ENCODE peak calls at places on chromosomes 11 and 22, in ten cellular contexts. W, A, X, G, B, J, V, F, S and O are unnamed samples.

GRCh38 chr22:38186429-38186828 is 4.8 kb upstream of the PLA2G6 start:
- DNase-seq in W (no peak), A (no peak), X (no peak), G (no peak), B (no peak), J (no peak), V (no peak), F (no peak), S (no peak), O (no peak)

GRCh38 chr11:120340529-120340928 is 4.3 kb downstream of the ARHGEF12 start:
- DNase-seq in W (no peak), A (no peak), X (no peak), G (no peak), B (peak), J (no peak), V (no peak), F (no peak), S (no peak), O (no peak)

GRCh38 chr11:118610220-118610772 is 2.9 kb downstream of the PHLDB1 start:
- DNase-seq in W (peak), A (no peak), X (no peak), G (no peak), B (no peak), J (no peak), V (no peak), F (no peak), S (no peak), O (no peak)

GRCh38 chr22:24146190-24146616 is 35.1 kb upstream of the SUSD2 start:
- DNase-seq in W (no peak), A (peak), X (peak), G (no peak), B (peak), J (no peak), V (peak), F (no peak), S (no peak), O (no peak)

GRCh38 chr11:2271077-2271326 is 614 bp upstream of the ASCL2 start:
- DNase-seq in W (peak), A (no peak), X (peak), G (peak), B (no peak), J (no peak), V (no peak), F (no peak), S (no peak), O (no peak)

GRCh38 chr11:15969281-15969680 is 387.1 kb downstream of the SOX6 start:
- DNase-seq in W (no peak), A (peak), X (no peak), G (peak), B (peak), J (no peak), V (peak), F (no peak), S (peak), O (no peak)

GRCh38 chr11:69640260-69640994 is 529 bp upstream of the CCND1 start:
- DNase-seq in W (no peak), A (no peak), X (no peak), G (peak), B (no peak), J (no peak), V (no peak), F (no peak), S (no peak), O (no peak)

GRCh38 chr11:111064118-111064517 is 181.4 kb upstream of the POU2AF2 start:
- DNase-seq in W (no peak), A (no peak), X (no peak), G (no peak), B (peak), J (no peak), V (peak), F (no peak), S (peak), O (no peak)

GRCh38 chr11:33402066-33402465 is 144.9 kb downstream of the HIPK3 start:
- DNase-seq in W (no peak), A (no peak), X (no peak), G (no peak), B (no peak), J (peak), V (no peak), F (no peak), S (no peak), O (no peak)

GRCh38 chr22:42630901-42631602 is 9.3 kb downstream of the ATP5MGL start:
- DNase-seq in W (no peak), A (no peak), X (no peak), G (no peak), B (peak), J (no peak), V (no peak), F (no peak), S (no peak), O (no peak)

GRCh38 chr11:43789700-43790443 is 90.8 kb upstream of the ALKBH3 start:
- DNase-seq in W (no peak), A (no peak), X (no peak), G (no peak), B (peak), J (no peak), V (peak), F (peak), S (peak), O (no peak)

GRCh38 chr11:31874631-31875191 is 63.6 kb upstream of the PAX6 start:
- DNase-seq in W (no peak), A (no peak), X (no peak), G (no peak), B (no peak), J (peak), V (no peak), F (no peak), S (no peak), O (no peak)

GRCh38 chr11:17550455-17551346 is 3.6 kb downstream of the OTOG start:
- DNase-seq in W (no peak), A (no peak), X (no peak), G (no peak), B (no peak), J (no peak), V (no peak), F (no peak), S (no peak), O (no peak)

GRCh38 chr11:17547932-17548331 is 873 bp downstream of the OTOG start:
- DNase-seq in W (no peak), A (no peak), X (no peak), G (no peak), B (no peak), J (no peak), V (no peak), F (no peak), S (no peak), O (no peak)

GRCh38 chr11:17546240-17546639 is 819 bp upstream of the OTOG start:
- DNase-seq in W (no peak), A (no peak), X (no peak), G (no peak), B (no peak), J (no peak), V (no peak), F (no peak), S (no peak), O (no peak)

GRCh38 chr11:17547051-17547577 is at the start of gene OTOG:
- DNase-seq in W (no peak), A (no peak), X (no peak), G (no peak), B (no peak), J (no peak), V (no peak), F (no peak), S (no peak), O (no peak)

DNA sequence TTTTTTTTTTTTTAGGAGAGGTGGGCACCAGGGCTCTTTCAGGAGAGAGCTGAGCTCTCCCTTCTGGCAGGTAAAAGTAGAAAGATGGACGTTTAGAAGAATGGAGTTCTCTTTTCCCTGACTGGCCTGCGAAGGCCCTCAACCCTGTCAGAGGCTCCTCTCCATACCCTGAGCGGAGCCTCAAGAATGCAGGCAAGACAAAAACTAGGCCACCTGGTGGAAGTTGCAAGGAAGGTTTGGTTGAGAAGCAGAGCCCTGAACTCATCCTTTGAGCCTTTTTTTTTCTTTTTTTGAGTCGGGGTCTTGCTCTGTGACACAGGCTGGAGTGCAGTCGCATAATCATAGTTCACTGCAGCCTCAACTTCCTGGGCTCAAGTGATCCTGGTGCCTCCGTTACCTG is 1.4 kb downstream of the OTOG start:
- DNase-seq in W (no peak), A (no peak), X (no peak), G (no peak), B (no peak), J (no peak), V (no peak), F (no peak), S (no peak), O (no peak)
- TF ChIP-seq CTCF in W (no peak), A (no peak), X (no peak), G (no peak), B (no peak), J (no peak), V (peak), F (peak), S (no peak), O (no peak)

GRCh38 chr11:550021-550745 is 10.4 kb downstream of the LMNTD2 start:
- DNase-seq in W (no peak), A (no peak), X (no peak), G (no peak), B (no peak), J (no peak), V (no peak), F (no peak), S (no peak), O (no peak)
- TF ChIP-seq CTCF in W (no peak), A (no peak), X (no peak), G (no peak), B (no peak), J (no peak), V (no peak), F (no peak), S (no peak), O (no peak)

GRCh38 chr22:32380991-32381390 is 23.3 kb downstream of the RFPL3 start:
- DNase-seq in W (no peak), A (no peak), X (no peak), G (no peak), B (no peak), J (no peak), V (no peak), F (no peak), S (no peak), O (no peak)

GRCh38 chr22:32376681-32377080 is 19.0 kb downstream of the RFPL3 start:
- DNase-seq in W (no peak), A (no peak), X (no peak), G (no peak), B (no peak), J (no peak), V (no peak), F (no peak), S (no peak), O (no peak)

GRCh38 chr22:32375678-32376450 is 18.2 kb downstream of the RFPL3 start:
- DNase-seq in W (no peak), A (no peak), X (no peak), G (no peak), B (no peak), J (no peak), V (no peak), F (no peak), S (no peak), O (no peak)

GRCh38 chr22:32378703-32379272 is 21.1 kb downstream of the RFPL3 start:
- DNase-seq in W (no peak), A (no peak), X (peak), G (no peak), B (peak), J (no peak), V (peak), F (peak), S (no peak), O (no peak)
- TF ChIP-seq CTCF in W (no peak), A (peak), X (peak), G (peak), B (peak), J (peak), V (peak), F (peak), S (peak), O (peak)

GRCh38 chr22:19855504-19856409 is 1.1 kb upstream of the GNB1L start:
- DNase-seq in W (peak), A (peak), X (no peak), G (no peak), B (peak), J (peak), V (no peak), F (peak), S (no peak), O (no peak)

GRCh38 chr22:19853058-19853878 is 1.4 kb downstream of the GNB1L start:
- DNase-seq in W (no peak), A (peak), X (no peak), G (no peak), B (no peak), J (peak), V (no peak), F (no peak), S (no peak), O (no peak)

GRCh38 chr22:19857382-19857781 is 2.7 kb upstream of the GNB1L start:
- DNase-seq in W (no peak), A (no peak), X (no peak), G (no peak), B (no peak), J (no peak), V (no peak), F (no peak), S (no peak), O (no peak)

GRCh38 chr22:19853879-19854777 is 546 bp downstream of the GNB1L start:
- DNase-seq in W (no peak), A (peak), X (no peak), G (no peak), B (peak), J (peak), V (no peak), F (peak), S (no peak), O (no peak)

GRCh38 chr22:19854778-19855503 is at the start of the genes GNB1L and RTL10:
- DNase-seq in W (peak), A (peak), X (peak), G (peak), B (peak), J (peak), V (peak), F (peak), S (peak), O (peak)
- TF ChIP-seq CTCF in W (no peak), A (peak), X (no peak), G (peak), B (peak), J (peak), V (no peak), F (no peak), S (peak), O (no peak)

GRCh38 chr22:31628969-31629723 is 32.9 kb downstream of the PISD start:
- DNase-seq in W (no peak), A (no peak), X (no peak), G (no peak), B (no peak), J (no peak), V (no peak), F (no peak), S (no peak), O (no peak)

GRCh38 chr22:31630331-31631329 is 31.4 kb downstream of the PISD start:
- DNase-seq in W (peak), A (peak), X (peak), G (peak), B (peak), J (peak), V (peak), F (no peak), S (no peak), O (peak)

GRCh38 chr22:31628362-31628761 is 33.7 kb downstream of the PISD start:
- DNase-seq in W (no peak), A (no peak), X (no peak), G (no peak), B (no peak), J (no peak), V (no peak), F (no peak), S (no peak), O (no peak)

GRCh38 chr22:31631381-31631780 is 30.6 kb downstream of the PISD start:
- DNase-seq in W (no peak), A (no peak), X (no peak), G (no peak), B (no peak), J (no peak), V (no peak), F (no peak), S (no peak), O (no peak)

GRCh38 chr22:31629741-31630184 is 32.3 kb downstream of the PISD start:
- DNase-seq in W (no peak), A (no peak), X (no peak), G (no peak), B (no peak), J (no peak), V (no peak), F (no peak), S (no peak), O (no peak)
- TF ChIP-seq CTCF in W (no peak), A (no peak), X (no peak), G (no peak), B (no peak), J (no peak), V (no peak), F (no peak), S (no peak), O (no peak)

GRCh38 chr11:64804346-64805210 is 1.6 kb upstream of the MAP4K2 start:
- DNase-seq in W (no peak), A (no peak), X (no peak), G (no peak), B (no peak), J (no peak), V (no peak), F (no peak), S (no peak), O (no peak)
- TF ChIP-seq CTCF in W (no peak), A (peak), X (no peak), G (no peak), B (no peak), J (no peak), V (no peak), F (no peak), S (no peak), O (no peak)

GRCh38 chr11:132332521-132332920 is 962.1 kb downstream of the NTM start:
- DNase-seq in W (no peak), A (no peak), X (no peak), G (no peak), B (no peak), J (no peak), V (no peak), F (no peak), S (no peak), O (no peak)

GRCh38 chr11:132334769-132335280 is 964.4 kb downstream of the NTM start:
- DNase-seq in W (no peak), A (no peak), X (no peak), G (no peak), B (no peak), J (no peak), V (no peak), F (no peak), S (no peak), O (no peak)

GRCh38 chr11:132337819-132338416 is 967.5 kb downstream of the NTM start:
- DNase-seq in W (no peak), A (no peak), X (no peak), G (no peak), B (no peak), J (no peak), V (no peak), F (no peak), S (no peak), O (no peak)

GRCh38 chr11:132336781-132337535 is 966.5 kb downstream of the NTM start:
- DNase-seq in W (no peak), A (no peak), X (no peak), G (no peak), B (no peak), J (no peak), V (no peak), F (no peak), S (no peak), O (no peak)

DNA sequence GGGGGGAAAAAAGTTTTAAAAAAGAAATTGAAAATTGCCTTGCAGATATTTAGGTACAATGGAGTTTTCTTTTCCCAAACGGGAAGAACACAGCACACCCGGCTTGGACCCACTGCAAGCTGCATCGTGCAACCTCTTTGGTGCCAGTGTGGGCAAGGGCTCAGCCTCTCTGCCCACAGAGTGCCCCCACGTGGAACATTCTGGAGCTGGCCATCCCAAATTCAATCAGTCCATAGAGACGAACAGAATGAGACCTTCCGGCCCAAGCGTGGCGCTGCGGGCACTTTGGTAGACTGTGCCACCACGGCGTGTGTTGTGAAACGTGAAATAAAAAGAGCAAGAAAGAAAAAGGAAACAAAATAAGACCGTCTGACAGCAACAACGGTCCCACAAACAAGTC is 964.9 kb downstream of the NTM start:
- DNase-seq in W (no peak), A (no peak), X (no peak), G (no peak), B (no peak), J (no peak), V (no peak), F (no peak), S (no peak), O (no peak)
- TF ChIP-seq CTCF in W (no peak), A (no peak), X (no peak), G (no peak), B (no peak), J (no peak), V (no peak), F (no peak), S (no peak), O (no peak)

DNA sequence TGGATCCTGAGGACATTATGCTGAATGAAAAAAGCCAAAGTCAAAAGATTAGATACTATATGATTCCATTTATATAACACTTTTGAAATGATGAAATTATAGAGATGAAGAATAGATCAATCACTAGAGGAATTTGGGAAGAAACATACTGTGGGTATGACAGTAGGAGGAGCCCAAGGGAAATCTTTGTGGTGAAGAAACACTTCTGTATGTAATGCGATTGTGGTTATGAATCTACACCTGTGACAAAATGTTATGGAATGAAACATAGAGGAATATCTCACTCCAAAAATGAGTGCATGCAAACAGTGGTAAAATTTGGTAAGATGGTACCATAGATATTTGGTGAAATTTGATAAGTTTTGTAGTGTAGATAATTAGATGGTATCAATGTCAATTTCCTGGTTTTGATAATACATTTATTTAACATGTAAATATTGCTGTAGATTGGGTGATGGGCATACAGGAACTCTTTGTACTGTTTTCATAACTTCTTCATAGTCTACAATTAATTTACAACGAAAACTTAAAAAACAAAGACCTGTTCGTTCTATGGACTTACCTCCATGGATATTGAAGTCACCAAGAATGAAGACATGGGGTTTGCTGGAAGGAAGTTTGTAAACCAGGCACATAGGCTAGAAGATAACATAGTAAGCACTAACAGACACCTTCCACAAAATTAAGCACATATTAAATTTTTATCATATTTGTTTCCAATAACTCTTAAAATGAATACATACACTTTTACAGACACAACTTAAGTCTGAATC is 11.5 kb downstream of the MRGPRX1 start:
- DNase-seq in W (no peak), A (no peak), X (no peak), G (no peak), B (no peak), J (no peak), V (no peak), F (no peak), S (no peak), O (no peak)
- TF ChIP-seq CTCF in W (no peak), A (no peak), X (no peak), G (no peak), B (no peak), J (no peak), V (no peak), F (no peak), S (no peak), O (no peak)

DNA sequence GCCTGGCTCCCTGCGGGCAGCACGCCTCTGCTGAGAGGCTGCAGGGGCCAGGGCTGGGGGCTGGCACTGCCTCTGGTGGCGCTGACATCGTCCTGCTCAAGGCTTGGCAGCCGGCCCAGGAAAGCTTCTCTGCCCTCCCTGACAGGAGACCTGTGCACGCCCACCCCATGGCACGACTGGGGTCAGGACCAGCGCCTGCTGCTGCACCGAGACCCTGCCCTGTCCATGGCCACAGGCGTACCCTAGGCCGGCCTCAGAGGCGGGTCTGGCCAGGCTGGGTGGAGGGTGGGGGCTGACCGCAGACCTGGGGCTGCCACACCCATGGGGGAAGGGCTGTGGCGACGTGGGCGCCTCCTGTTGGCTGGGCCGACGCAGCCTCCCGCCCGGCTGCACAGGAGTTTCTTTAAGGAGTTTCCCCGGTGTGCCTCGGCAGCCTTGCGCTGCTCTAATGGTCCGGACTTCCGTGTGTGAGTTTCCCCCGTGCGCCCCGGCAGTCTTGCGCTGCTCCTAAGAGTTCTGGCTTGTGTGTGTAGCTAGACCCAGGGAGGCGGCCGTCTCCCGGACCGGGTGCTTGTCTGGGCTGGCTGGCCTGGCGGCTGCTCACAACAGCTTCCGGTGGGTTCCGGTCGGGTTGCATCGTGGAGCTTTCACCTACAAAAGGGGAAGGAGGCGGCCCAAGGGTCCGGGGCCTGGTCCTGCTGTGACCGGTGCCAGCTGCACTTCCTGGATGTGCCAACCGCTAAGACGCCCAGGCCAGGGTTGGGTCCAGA is 4.7 kb downstream of the TRABD start:
- DNase-seq in W (peak), A (peak), X (no peak), G (peak), B (peak), J (no peak), V (no peak), F (peak), S (no peak), O (no peak)
- TF ChIP-seq CTCF in W (no peak), A (peak), X (no peak), G (peak), B (peak), J (no peak), V (peak), F (no peak), S (peak), O (no peak)